ENCODE peak calls at places on chromosome 9, in eight cellular contexts. V, R, K, N, S, A, E and J are unnamed samples.

GRCh38 chr9:123311250-123311753 is 42.9 kb upstream of the STRBP start:
- DNase-seq in V (no peak), K (no peak), R (no peak), S (no peak), A (no peak), E (no peak), N (no peak), J (no peak)

GRCh38 chr9:86022687-86023266 is 76.6 kb downstream of the GOLM1 start:
- DNase-seq in S (no peak), K (no peak), A (no peak), R (no peak), E (no peak), V (no peak), N (no peak), J (no peak)

GRCh38 chr9:108475813-108476212 is 380.0 kb downstream of the ACTL7B start:
- DNase-seq in E (no peak), R (no peak), A (no peak), N (no peak), V (no peak), K (no peak), S (no peak), J (no peak)

GRCh38 chr9:14314929-14315753 is 1.2 kb upstream of the NFIB start:
- DNase-seq in K (peak), S (peak), R (peak), V (peak), A (no peak), N (peak), E (no peak), J (no peak)

GRCh38 chr9:122835313-122835731 is 6.9 kb upstream of the PDCL start:
- DNase-seq in N (no peak), A (no peak), V (no peak), R (no peak), S (peak), K (no peak), E (no peak), J (no peak)

GRCh38 chr9:18829066-18829465 is 203.9 kb downstream of the SAXO1 start:
- DNase-seq in V (no peak), K (no peak), E (no peak), S (no peak), R (no peak), A (peak), N (no peak), J (no peak)

GRCh38 chr9:23563497-23563896 is 262.5 kb downstream of the ELAVL2 start:
- DNase-seq in E (no peak), R (no peak), K (no peak), V (no peak), S (no peak), N (no peak), A (peak), J (no peak)

GRCh38 chr9:82168585-82168984 is 180.0 kb downstream of the SPATA31D1 start:
- DNase-seq in V (no peak), S (no peak), K (no peak), E (no peak), R (no peak), N (no peak), A (peak), J (no peak)

GRCh38 chr9:85040806-85041575 is 371.5 kb downstream of the NTRK2 start:
- DNase-seq in N (no peak), R (no peak), S (no peak), E (no peak), K (peak), A (no peak), V (no peak), J (no peak)

GRCh38 chr9:112925058-112925641 is 34.5 kb upstream of the SLC46A2 start:
- DNase-seq in S (peak), R (no peak), K (peak), E (no peak), N (peak), V (no peak), A (peak), J (no peak)

GRCh38 chr9:121748727-121749546 is 97.5 kb downstream of the DAB2IP start:
- DNase-seq in V (no peak), E (no peak), N (no peak), A (peak), S (no peak), K (no peak), R (no peak), J (no peak)

GRCh38 chr9:36597412-36598178 is 24.9 kb downstream of the MELK start:
- DNase-seq in V (no peak), E (no peak), R (no peak), K (no peak), S (peak), A (peak), N (no peak), J (no peak)

GRCh38 chr9:72665421-72665820 is 144.0 kb downstream of the TMC1 start:
- DNase-seq in S (no peak), A (peak), V (no peak), N (no peak), K (no peak), R (no peak), E (no peak), J (no peak)

GRCh38 chr9:6068983-6069382 is 53.6 kb upstream of the RANBP6 start:
- DNase-seq in A (no peak), N (no peak), E (no peak), R (no peak), S (no peak), V (no peak), K (no peak), J (no peak)

GRCh38 chr9:78985084-78985738 is 586.6 kb upstream of the TLE4 start:
- DNase-seq in A (peak), V (no peak), S (no peak), R (no peak), N (no peak), E (no peak), K (no peak), J (no peak)

GRCh38 chr9:79471577-79472543 is 99.9 kb upstream of the TLE4 start:
- DNase-seq in N (no peak), S (no peak), V (peak), K (peak), E (peak), A (peak), R (peak), J (no peak)

GRCh38 chr9:36818965-36819870 is 214.8 kb downstream of the PAX5 start:
- DNase-seq in A (no peak), N (no peak), V (no peak), R (peak), K (no peak), S (no peak), E (no peak), J (no peak)

GRCh38 chr9:7055201-7055903 is 297.6 kb downstream of the KDM4C start:
- DNase-seq in S (no peak), A (no peak), K (no peak), E (no peak), N (no peak), R (no peak), V (no peak), J (no peak)

GRCh38 chr9:121249563-121249962 is 18.4 kb upstream of the GSN start:
- DNase-seq in N (no peak), V (no peak), E (no peak), K (no peak), S (no peak), R (no peak), A (no peak), J (no peak)